ENCODE peak calls at places on chromosomes 13 and 19, in seven cellular contexts. One of them, this sample, is unnamed.

GRCh38 chr19:18063463-18063862 is 23.3 kb downstream of the IL12RB1 start:
- DNase-seq in left ventricle myocardium inferior: no peak
- DNase-seq in endothelial cell of umbilical vein: no peak
- DNase-seq in upper lobe of right lung: no peak
- DNase-seq in fibroblast of pulmonary artery: no peak
- DNase-seq in AG10803: no peak
- DNase-seq in adrenal gland: no peak
- DNase-seq in this sample: no peak

GRCh38 chr13:75687145-75687763 is 51.1 kb downstream of the LMO7 start:
- DNase-seq in fibroblast of pulmonary artery: peak; percentile 71
- DNase-seq in left ventricle myocardium inferior: no peak
- DNase-seq in endothelial cell of umbilical vein: peak; percentile 41
- DNase-seq in adrenal gland: no peak
- DNase-seq in upper lobe of right lung: no peak
- DNase-seq in AG10803: peak; percentile 56
- DNase-seq in this sample: peak; percentile 74

GRCh38 chr13:28609936-28610335 is 49.0 kb upstream of the POMP start:
- DNase-seq in endothelial cell of umbilical vein: no peak
- DNase-seq in AG10803: peak; percentile 69
- DNase-seq in adrenal gland: no peak
- DNase-seq in fibroblast of pulmonary artery: peak; percentile 60
- DNase-seq in left ventricle myocardium inferior: no peak
- DNase-seq in upper lobe of right lung: no peak
- DNase-seq in this sample: peak; percentile 20

GRCh38 chr13:44393391-44393790 is 19.8 kb downstream of the SERP2 start:
- DNase-seq in left ventricle myocardium inferior: no peak
- DNase-seq in upper lobe of right lung: no peak
- DNase-seq in fibroblast of pulmonary artery: no peak
- DNase-seq in AG10803: no peak
- DNase-seq in endothelial cell of umbilical vein: peak; percentile 55
- DNase-seq in adrenal gland: no peak
- DNase-seq in this sample: no peak

GRCh38 chr13:29923554-29924481 is 73.4 kb upstream of the UBL3 start:
- DNase-seq in left ventricle myocardium inferior: peak; percentile 42
- DNase-seq in endothelial cell of umbilical vein: peak; percentile 93
- DNase-seq in adrenal gland: peak; percentile 88
- DNase-seq in upper lobe of right lung: peak; percentile 91
- DNase-seq in fibroblast of pulmonary artery: peak; percentile 95
- DNase-seq in AG10803: peak; percentile 99
- DNase-seq in this sample: peak; percentile 93

GRCh38 chr19:19053508-19054314 is 10.1 kb upstream of the SLC25A42 start:
- DNase-seq in left ventricle myocardium inferior: peak; percentile 76
- DNase-seq in endothelial cell of umbilical vein: peak; percentile 53
- DNase-seq in fibroblast of pulmonary artery: peak; percentile 73
- DNase-seq in upper lobe of right lung: peak; percentile 86
- DNase-seq in adrenal gland: peak; percentile 64
- DNase-seq in AG10803: peak; percentile 47
- DNase-seq in this sample: peak; percentile 68

GRCh38 chr19:12676384-12676792 is 5.3 kb downstream of the DHPS start:
- DNase-seq in fibroblast of pulmonary artery: peak; percentile 81
- DNase-seq in upper lobe of right lung: peak; percentile 90
- DNase-seq in AG10803: peak; percentile 67
- DNase-seq in left ventricle myocardium inferior: peak; percentile 78
- DNase-seq in endothelial cell of umbilical vein: peak; percentile 60
- DNase-seq in adrenal gland: peak; percentile 88
- DNase-seq in this sample: peak; percentile 84

GRCh38 chr13:21218351-21219043 is 42.0 kb downstream of the MRPL57 start:
- DNase-seq in fibroblast of pulmonary artery: no peak
- DNase-seq in upper lobe of right lung: no peak
- DNase-seq in AG10803: peak; percentile 20
- DNase-seq in adrenal gland: no peak
- DNase-seq in endothelial cell of umbilical vein: no peak
- DNase-seq in left ventricle myocardium inferior: no peak
- DNase-seq in this sample: no peak

GRCh38 chr19:56273563-56274117 is 1.1 kb downstream of the EDDM13 start:
- DNase-seq in fibroblast of pulmonary artery: peak; percentile 55
- DNase-seq in adrenal gland: no peak
- DNase-seq in upper lobe of right lung: no peak
- DNase-seq in left ventricle myocardium inferior: no peak
- DNase-seq in endothelial cell of umbilical vein: peak; percentile 80
- DNase-seq in AG10803: peak; percentile 24
- DNase-seq in this sample: peak; percentile 71

GRCh38 chr19:18802354-18802753 is 11.2 kb upstream of the COMP start:
- DNase-seq in left ventricle myocardium inferior: no peak
- DNase-seq in adrenal gland: no peak
- DNase-seq in AG10803: no peak
- DNase-seq in endothelial cell of umbilical vein: no peak
- DNase-seq in fibroblast of pulmonary artery: no peak
- DNase-seq in upper lobe of right lung: no peak
- DNase-seq in this sample: no peak

GRCh38 chr19:46880440-46880839 is 19.6 kb downstream of the ARHGAP35 start:
- DNase-seq in endothelial cell of umbilical vein: no peak
- DNase-seq in AG10803: no peak
- DNase-seq in left ventricle myocardium inferior: no peak
- DNase-seq in adrenal gland: no peak
- DNase-seq in fibroblast of pulmonary artery: no peak
- DNase-seq in upper lobe of right lung: no peak
- DNase-seq in this sample: peak; percentile 56

GRCh38 chr13:29524176-29524575 is 71.3 kb downstream of the SLC7A1 start:
- DNase-seq in fibroblast of pulmonary artery: peak; percentile 96
- DNase-seq in AG10803: no peak
- DNase-seq in adrenal gland: no peak
- DNase-seq in upper lobe of right lung: no peak
- DNase-seq in left ventricle myocardium inferior: peak; percentile 79
- DNase-seq in endothelial cell of umbilical vein: no peak
- DNase-seq in this sample: peak; percentile 79

GRCh38 chr13:102582256-102582655 is 14.5 kb upstream of the TPP2 start:
- DNase-seq in upper lobe of right lung: no peak
- DNase-seq in left ventricle myocardium inferior: no peak
- DNase-seq in fibroblast of pulmonary artery: no peak
- DNase-seq in AG10803: no peak
- DNase-seq in endothelial cell of umbilical vein: no peak
- DNase-seq in adrenal gland: no peak
- DNase-seq in this sample: no peak

GRCh38 chr13:75384881-75385707 is 96.9 kb downstream of the TBC1D4 start:
- DNase-seq in fibroblast of pulmonary artery: no peak
- DNase-seq in adrenal gland: no peak
- DNase-seq in upper lobe of right lung: no peak
- DNase-seq in endothelial cell of umbilical vein: no peak
- DNase-seq in AG10803: no peak
- DNase-seq in left ventricle myocardium inferior: no peak
- DNase-seq in this sample: no peak

GRCh38 chr19:7789447-7789846 is 26.4 kb downstream of the CLEC4M start:
- DNase-seq in endothelial cell of umbilical vein: no peak
- DNase-seq in AG10803: no peak
- DNase-seq in adrenal gland: no peak
- DNase-seq in upper lobe of right lung: no peak
- DNase-seq in left ventricle myocardium inferior: no peak
- DNase-seq in fibroblast of pulmonary artery: no peak
- DNase-seq in this sample: no peak

GRCh38 chr13:30744056-30744684 is 8.8 kb downstream of the ALOX5AP start:
- DNase-seq in left ventricle myocardium inferior: no peak
- DNase-seq in AG10803: no peak
- DNase-seq in fibroblast of pulmonary artery: no peak
- DNase-seq in upper lobe of right lung: peak; percentile 67
- DNase-seq in adrenal gland: peak; percentile 65
- DNase-seq in endothelial cell of umbilical vein: peak; percentile 36
- DNase-seq in this sample: peak; percentile 54

GRCh38 chr13:21668665-21669599 is 1.9 kb upstream of the FGF9 start:
- DNase-seq in endothelial cell of umbilical vein: no peak
- DNase-seq in AG10803: peak; percentile 20
- DNase-seq in fibroblast of pulmonary artery: peak; percentile 21
- DNase-seq in upper lobe of right lung: peak; percentile 63
- DNase-seq in adrenal gland: peak; percentile 79
- DNase-seq in left ventricle myocardium inferior: no peak
- DNase-seq in this sample: peak; percentile 32

GRCh38 chr13:43411741-43412140 is 375.0 kb downstream of the ENOX1 start:
- DNase-seq in adrenal gland: no peak
- DNase-seq in left ventricle myocardium inferior: peak; percentile 51
- DNase-seq in AG10803: no peak
- DNase-seq in upper lobe of right lung: no peak
- DNase-seq in fibroblast of pulmonary artery: no peak
- DNase-seq in endothelial cell of umbilical vein: no peak
- DNase-seq in this sample: no peak

GRCh38 chr13:100646030-100646673 is 28.4 kb downstream of the TMTC4 start:
- DNase-seq in upper lobe of right lung: no peak
- DNase-seq in adrenal gland: no peak
- DNase-seq in endothelial cell of umbilical vein: peak; percentile 34
- DNase-seq in AG10803: peak; percentile 20
- DNase-seq in left ventricle myocardium inferior: no peak
- DNase-seq in fibroblast of pulmonary artery: peak; percentile 60
- DNase-seq in this sample: peak; percentile 49

GRCh38 chr19:16447015-16447384 is 24.8 kb downstream of the EPS15L1 start:
- DNase-seq in fibroblast of pulmonary artery: peak; percentile 95
- DNase-seq in upper lobe of right lung: peak; percentile 90
- DNase-seq in adrenal gland: peak; percentile 82
- DNase-seq in endothelial cell of umbilical vein: no peak
- DNase-seq in left ventricle myocardium inferior: peak; percentile 82
- DNase-seq in AG10803: peak; percentile 86
- DNase-seq in this sample: peak; percentile 96

GRCh38 chr19:32497386-32497785 is 83.6 kb upstream of the PDCD5 start:
- DNase-seq in left ventricle myocardium inferior: no peak
- DNase-seq in endothelial cell of umbilical vein: no peak
- DNase-seq in AG10803: no peak
- DNase-seq in upper lobe of right lung: no peak
- DNase-seq in adrenal gland: no peak
- DNase-seq in fibroblast of pulmonary artery: no peak
- DNase-seq in this sample: no peak

GRCh38 chr13:95553614-95554385 is 1.3 kb downstream of the CLDN10 start:
- DNase-seq in left ventricle myocardium inferior: no peak
- DNase-seq in AG10803: no peak
- DNase-seq in upper lobe of right lung: no peak
- DNase-seq in endothelial cell of umbilical vein: no peak
- DNase-seq in adrenal gland: no peak
- DNase-seq in fibroblast of pulmonary artery: no peak
- DNase-seq in this sample: no peak

GRCh38 chr13:51584731-51585191 is 499 bp downstream of the WDFY2 start:
- DNase-seq in upper lobe of right lung: peak; percentile 85
- DNase-seq in adrenal gland: peak; percentile 63
- DNase-seq in left ventricle myocardium inferior: peak; percentile 49
- DNase-seq in AG10803: peak; percentile 31
- DNase-seq in endothelial cell of umbilical vein: no peak
- DNase-seq in fibroblast of pulmonary artery: peak; percentile 51
- DNase-seq in this sample: peak; percentile 58

GRCh38 chr19:46634656-46635218 is 1.3 kb downstream of the GNG8 start:
- DNase-seq in adrenal gland: no peak
- DNase-seq in endothelial cell of umbilical vein: no peak
- DNase-seq in left ventricle myocardium inferior: no peak
- DNase-seq in fibroblast of pulmonary artery: no peak
- DNase-seq in upper lobe of right lung: peak; percentile 67
- DNase-seq in AG10803: no peak
- DNase-seq in this sample: no peak

GRCh38 chr19:55653651-55654322 is 1.0 kb upstream of the U2AF2 start:
- DNase-seq in left ventricle myocardium inferior: peak; percentile 97
- DNase-seq in AG10803: peak; percentile 99
- DNase-seq in adrenal gland: peak; percentile 97
- DNase-seq in upper lobe of right lung: peak; percentile 99
- DNase-seq in endothelial cell of umbilical vein: peak; percentile 99
- DNase-seq in fibroblast of pulmonary artery: peak; percentile 99
- DNase-seq in this sample: peak; percentile 99

GRCh38 chr19:14954071-14954655 is 12.9 kb downstream of the OR7C2 start:
- DNase-seq in upper lobe of right lung: no peak
- DNase-seq in adrenal gland: no peak
- DNase-seq in AG10803: no peak
- DNase-seq in endothelial cell of umbilical vein: no peak
- DNase-seq in fibroblast of pulmonary artery: no peak
- DNase-seq in left ventricle myocardium inferior: no peak
- DNase-seq in this sample: no peak

GRCh38 chr19:29285878-29286277 is 72.9 kb upstream of the UQCRFS1 start:
- DNase-seq in left ventricle myocardium inferior: no peak
- DNase-seq in fibroblast of pulmonary artery: no peak
- DNase-seq in AG10803: no peak
- DNase-seq in upper lobe of right lung: peak; percentile 33
- DNase-seq in adrenal gland: no peak
- DNase-seq in endothelial cell of umbilical vein: no peak
- DNase-seq in this sample: no peak
- TF ChIP-seq CTCF in left ventricle myocardium inferior: peak; percentile 15
- TF ChIP-seq CTCF in fibroblast of pulmonary artery: no peak
- TF ChIP-seq CTCF in AG10803: peak; percentile 17
- TF ChIP-seq CTCF in upper lobe of right lung: no peak
- TF ChIP-seq CTCF in adrenal gland: peak; percentile 12
- TF ChIP-seq CTCF in endothelial cell of umbilical vein: no peak
- TF ChIP-seq CTCF in this sample: no peak

GRCh38 chr13:110664673-110665072 is 41.2 kb downstream of the CARS2 start:
- DNase-seq in AG10803: no peak
- DNase-seq in left ventricle myocardium inferior: no peak
- DNase-seq in adrenal gland: no peak
- DNase-seq in fibroblast of pulmonary artery: no peak
- DNase-seq in upper lobe of right lung: no peak
- DNase-seq in endothelial cell of umbilical vein: no peak
- DNase-seq in this sample: no peak
- H3K4me3 ChIP-seq in AG10803: no peak overlapping the region
- H3K4me3 ChIP-seq in left ventricle myocardium inferior: no peak overlapping the region
- H3K4me3 ChIP-seq in adrenal gland: no peak overlapping the region
- H3K4me3 ChIP-seq in fibroblast of pulmonary artery: no peak overlapping the region
- H3K4me3 ChIP-seq in upper lobe of right lung: no peak overlapping the region
- H3K4me3 ChIP-seq in endothelial cell of umbilical vein: no peak overlapping the region
- H3K4me3 ChIP-seq in this sample: no peak overlapping the region

GRCh38 chr19:43444531-43445340 is 20.7 kb downstream of the LYPD3 start:
- DNase-seq in AG10803: no peak
- DNase-seq in endothelial cell of umbilical vein: no peak
- DNase-seq in fibroblast of pulmonary artery: no peak
- DNase-seq in adrenal gland: no peak
- DNase-seq in left ventricle myocardium inferior: no peak
- DNase-seq in upper lobe of right lung: peak; percentile 68
- DNase-seq in this sample: no peak

GRCh38 chr19:43447655-43448054 is 17.8 kb downstream of the LYPD3 start:
- DNase-seq in adrenal gland: no peak
- DNase-seq in fibroblast of pulmonary artery: no peak
- DNase-seq in upper lobe of right lung: no peak
- DNase-seq in AG10803: no peak
- DNase-seq in left ventricle myocardium inferior: no peak
- DNase-seq in endothelial cell of umbilical vein: no peak
- DNase-seq in this sample: no peak

GRCh38 chr19:43450545-43450997 is 14.8 kb downstream of the LYPD3 start:
- DNase-seq in endothelial cell of umbilical vein: no peak
- DNase-seq in adrenal gland: no peak
- DNase-seq in AG10803: peak; percentile 88
- DNase-seq in fibroblast of pulmonary artery: peak; percentile 68
- DNase-seq in upper lobe of right lung: no peak
- DNase-seq in left ventricle myocardium inferior: no peak
- DNase-seq in this sample: peak; percentile 53

GRCh38 chr19:43445426-43445825 is 20.0 kb downstream of the LYPD3 start:
- DNase-seq in endothelial cell of umbilical vein: no peak
- DNase-seq in AG10803: no peak
- DNase-seq in upper lobe of right lung: no peak
- DNase-seq in fibroblast of pulmonary artery: no peak
- DNase-seq in left ventricle myocardium inferior: no peak
- DNase-seq in adrenal gland: no peak
- DNase-seq in this sample: no peak

GRCh38 chr19:43446746-43447489 is 18.5 kb downstream of the LYPD3 start:
- DNase-seq in endothelial cell of umbilical vein: peak; percentile 65
- DNase-seq in fibroblast of pulmonary artery: peak; percentile 82
- DNase-seq in AG10803: peak; percentile 68
- DNase-seq in upper lobe of right lung: peak; percentile 86
- DNase-seq in left ventricle myocardium inferior: peak; percentile 75
- DNase-seq in adrenal gland: peak; percentile 69
- DNase-seq in this sample: peak; percentile 83
- TF ChIP-seq CTCF in endothelial cell of umbilical vein: peak; percentile 88
- TF ChIP-seq CTCF in fibroblast of pulmonary artery: peak; percentile 96
- TF ChIP-seq CTCF in AG10803: peak; percentile 97
- TF ChIP-seq CTCF in upper lobe of right lung: peak; percentile 95
- TF ChIP-seq CTCF in left ventricle myocardium inferior: peak; percentile 98
- TF ChIP-seq CTCF in adrenal gland: peak; percentile 96
- TF ChIP-seq CTCF in this sample: peak; percentile 94

GRCh38 chr13:52978989-52979388 is 49.6 kb upstream of the OLFM4 start:
- DNase-seq in left ventricle myocardium inferior: no peak
- DNase-seq in AG10803: no peak
- DNase-seq in upper lobe of right lung: no peak
- DNase-seq in adrenal gland: no peak
- DNase-seq in endothelial cell of umbilical vein: peak; percentile 4
- DNase-seq in fibroblast of pulmonary artery: no peak
- DNase-seq in this sample: no peak
- H3K4me3 ChIP-seq in left ventricle myocardium inferior: no peak overlapping the region
- H3K4me3 ChIP-seq in AG10803: no peak overlapping the region
- H3K4me3 ChIP-seq in upper lobe of right lung: no peak overlapping the region
- H3K4me3 ChIP-seq in adrenal gland: no peak overlapping the region
- H3K4me3 ChIP-seq in endothelial cell of umbilical vein: no peak overlapping the region
- H3K4me3 ChIP-seq in fibroblast of pulmonary artery: no peak overlapping the region
- H3K4me3 ChIP-seq in this sample: no peak overlapping the region

This sample was measured in cardiac fibroblast.